ENCODE peak calls at places on chromosomes 3 and 15, in nine cellular contexts. Q, N, J, P, E, I, W, Y and O are unnamed samples.

GRCh38 chr15:85753791-85754452 is 40.8 kb downstream of the KLHL25 start:
- DNase-seq in Q (peak; percentile 45), N (peak; percentile 16), J (no peak), P (no peak), E (no peak), I (no peak), W (no peak), Y (no peak), O (no peak)

GRCh38 chr3:98592345-98592935 is 971 bp downstream of the CPOX start:
- DNase-seq in Q (no peak), N (no peak), J (no peak), P (no peak), E (peak; percentile 33), I (no peak), W (no peak), Y (no peak), O (no peak)

GRCh38 chr3:82157952-82158351 is 396.5 kb upstream of the GBE1 start:
- DNase-seq in Q (peak; percentile 51), N (no peak), J (peak; percentile 59), P (no peak), E (no peak), I (no peak), W (no peak), Y (no peak), O (no peak)

GRCh38 chr15:63587527-63587926 is 9.7 kb upstream of the FBXL22 start:
- DNase-seq in Q (no peak), N (no peak), J (peak; percentile 36), P (no peak), E (no peak), I (no peak), W (no peak), Y (no peak), O (no peak)

GRCh38 chr3:37741644-37742043 is 120.0 kb upstream of the CTDSPL start:
- DNase-seq in Q (no peak), N (no peak), J (peak; percentile 29), P (no peak), E (peak; percentile 6), I (peak; percentile 62), W (peak; percentile 21), Y (no peak), O (no peak)

GRCh38 chr15:57281357-57281756 is 94.9 kb upstream of the CGNL1 start:
- DNase-seq in Q (no peak), N (no peak), J (no peak), P (no peak), E (no peak), I (no peak), W (no peak), Y (no peak), O (no peak)

GRCh38 chr3:184337315-184337714 is at the start of gene FAM131A:
- DNase-seq in Q (no peak), N (no peak), J (no peak), P (no peak), E (no peak), I (peak; percentile 88), W (no peak), Y (no peak), O (no peak)

GRCh38 chr15:51721199-51721960 is 16.1 kb downstream of the LYSMD2 start:
- DNase-seq in Q (no peak), N (no peak), J (no peak), P (no peak), E (no peak), I (peak; percentile 13), W (no peak), Y (no peak), O (no peak)

GRCh38 chr3:160027541-160028195 is 39.0 kb downstream of the IL12A start:
- DNase-seq in Q (no peak), N (no peak), J (peak; percentile 54), P (no peak), E (peak; percentile 6), I (no peak), W (peak; percentile 28), Y (no peak), O (no peak)

GRCh38 chr15:29990035-29990434 is 92.7 kb upstream of the GOLGA8J start:
- DNase-seq in Q (no peak), N (no peak), J (no peak), P (no peak), E (no peak), I (no peak), W (no peak), Y (no peak), O (no peak)

GRCh38 chr15:83207622-83208356 is at the start of gene HDGFL3:
- DNase-seq in Q (peak; percentile 80), N (no peak), J (peak; percentile 41), P (no peak), E (peak; percentile 75), I (peak; percentile 55), W (peak; percentile 3), Y (no peak), O (no peak)

GRCh38 chr15:68417897-68418296 is 14.1 kb downstream of the ITGA11 start:
- DNase-seq in Q (no peak), N (no peak), J (no peak), P (no peak), E (no peak), I (peak; percentile 23), W (no peak), Y (no peak), O (no peak)

GRCh38 chr15:64050281-64051092 is 4.2 kb upstream of the DAPK2 start:
- DNase-seq in Q (no peak), N (no peak), J (no peak), P (no peak), E (no peak), I (peak; percentile 0), W (no peak), Y (no peak), O (no peak)

GRCh38 chr3:16461463-16462245 is 51.8 kb downstream of the RFTN1 start:
- DNase-seq in Q (no peak), N (no peak), J (no peak), P (no peak), E (no peak), I (no peak), W (no peak), Y (no peak), O (no peak)

GRCh38 chr15:68389041-68389930 is 42.7 kb downstream of the ITGA11 start:
- DNase-seq in Q (peak; percentile 36), N (no peak), J (no peak), P (no peak), E (no peak), I (no peak), W (no peak), Y (no peak), O (no peak)

GRCh38 chr3:13204177-13204581 is 130.9 kb upstream of the IQSEC1 start:
- DNase-seq in Q (no peak), N (no peak), J (no peak), P (no peak), E (no peak), I (no peak), W (no peak), Y (no peak), O (no peak)

GRCh38 chr3:71658131-71658530 is 67.1 kb downstream of the EIF4E3 start:
- DNase-seq in Q (peak; percentile 77), N (no peak), J (peak; percentile 91), P (no peak), E (no peak), I (peak; percentile 46), W (no peak), Y (no peak), O (no peak)

GRCh38 chr3:3853584-3853983 is 54.4 kb downstream of the LRRN1 start:
- DNase-seq in Q (no peak), N (no peak), J (no peak), P (no peak), E (no peak), I (no peak), W (peak; percentile 69), Y (no peak), O (no peak)

GRCh38 chr3:113557374-113557773 is 25.0 kb downstream of the SIDT1 start:
- DNase-seq in Q (no peak), N (no peak), J (peak; percentile 50), P (no peak), E (no peak), I (no peak), W (no peak), Y (no peak), O (no peak)

GRCh38 chr3:169658311-169658931 is 5.1 kb downstream of the MECOM start:
- DNase-seq in Q (no peak), N (no peak), J (no peak), P (no peak), E (no peak), I (no peak), W (no peak), Y (no peak), O (no peak)

GRCh38 chr15:82159922-82160321 is 102.6 kb downstream of the EFL1 start:
- DNase-seq in Q (no peak), N (no peak), J (peak; percentile 95), P (no peak), E (no peak), I (no peak), W (no peak), Y (no peak), O (no peak)

GRCh38 chr3:101259485-101260341 is 60.7 kb downstream of the IMPG2 start:
- DNase-seq in Q (no peak), N (no peak), J (no peak), P (no peak), E (no peak), I (no peak), W (no peak), Y (no peak), O (no peak)

GRCh38 chr3:150970665-150971327 is 1.7 kb downstream of the CLRN1 start:
- DNase-seq in Q (no peak), N (no peak), J (peak; percentile 74), P (no peak), E (no peak), I (no peak), W (no peak), Y (no peak), O (no peak)

GRCh38 chr3:184380210-184380626 is 364 bp downstream of the CHRD start:
- DNase-seq in Q (no peak), N (no peak), J (no peak), P (no peak), E (no peak), I (peak; percentile 59), W (no peak), Y (no peak), O (no peak)

GRCh38 chr3:21942328-21942727 is 191.3 kb upstream of the ZNF385D start:
- DNase-seq in Q (no peak), N (no peak), J (peak; percentile 72), P (no peak), E (no peak), I (no peak), W (no peak), Y (no peak), O (no peak)

GRCh38 chr3:157127268-157127667 is 32.7 kb downstream of the CCNL1 start:
- DNase-seq in Q (no peak), N (no peak), J (no peak), P (no peak), E (no peak), I (no peak), W (no peak), Y (no peak), O (no peak)